ENCODE peak calls at places on chromosomes 6 and 20, in four cellular contexts. One of them, this sample, is unnamed.

GRCh38 chr6:140043762-140044378 is 669.4 kb upstream of the CITED2 start:
- DNase-seq in T-helper 1 cell: no peak
- DNase-seq in GDM1: no peak
- DNase-seq in iPS DF 19.7: no peak
- DNase-seq in this sample: no peak

GRCh38 chr20:45946149-45946970 is 11.9 kb downstream of the PCIF1 start:
- DNase-seq in T-helper 1 cell: no peak
- DNase-seq in iPS DF 19.7: no peak
- DNase-seq in GDM1: no peak
- DNase-seq in this sample: no peak

GRCh38 chr6:107633680-107634141 is 143.8 kb downstream of the SOBP start:
- DNase-seq in iPS DF 19.7: no peak
- DNase-seq in T-helper 1 cell: no peak
- DNase-seq in GDM1: no peak
- DNase-seq in this sample: no peak

GRCh38 chr6:157713451-157714152 is 109.4 kb upstream of the SNX9 start:
- DNase-seq in GDM1: no peak
- DNase-seq in iPS DF 19.7: no peak
- DNase-seq in T-helper 1 cell: no peak
- DNase-seq in this sample: peak

GRCh38 chr20:5612476-5613291 is 137.5 kb upstream of the SHLD1 start:
- DNase-seq in iPS DF 19.7: no peak
- DNase-seq in GDM1: no peak
- DNase-seq in T-helper 1 cell: no peak
- DNase-seq in this sample: no peak

GRCh38 chr6:66496659-66497058 is 789.6 kb upstream of the EYS start:
- DNase-seq in GDM1: peak
- DNase-seq in iPS DF 19.7: no peak
- DNase-seq in T-helper 1 cell: no peak
- DNase-seq in this sample: no peak

GRCh38 chr6:110270166-110270565 is 88.0 kb downstream of the METTL24 start:
- DNase-seq in GDM1: no peak
- DNase-seq in iPS DF 19.7: peak
- DNase-seq in T-helper 1 cell: no peak
- DNase-seq in this sample: no peak

GRCh38 chr20:23926941-23927872 is 47.7 kb upstream of the CST5 start:
- DNase-seq in T-helper 1 cell: no peak
- DNase-seq in iPS DF 19.7: no peak
- DNase-seq in GDM1: no peak
- DNase-seq in this sample: no peak

GRCh38 chr6:113630738-113631535 is 226.2 kb upstream of the MARCKS start:
- DNase-seq in GDM1: no peak
- DNase-seq in T-helper 1 cell: no peak
- DNase-seq in iPS DF 19.7: no peak
- DNase-seq in this sample: no peak

GRCh38 chr6:170093658-170094596 is 197.0 kb downstream of the DLL1 start:
- DNase-seq in GDM1: no peak
- DNase-seq in iPS DF 19.7: no peak
- DNase-seq in T-helper 1 cell: no peak
- DNase-seq in this sample: peak

GRCh38 chr20:61513124-61514017 is 261.3 kb downstream of the CDH4 start:
- DNase-seq in T-helper 1 cell: no peak
- DNase-seq in iPS DF 19.7: no peak
- DNase-seq in GDM1: no peak
- DNase-seq in this sample: no peak